ENCODE peak calls at places on chromosomes 4 and X, in five cellular contexts. F, M, Q, X and J are unnamed samples.

GRCh38 chr4:189414021-189414420 is 526.7 kb upstream of the FRG1 start:
- DNase-seq in F (no peak), Q (no peak), M (no peak), X (no peak), J (no peak)

GRCh38 chr4:168551945-168552695 is 55.3 kb downstream of the PALLD start:
- DNase-seq in X (no peak), Q (peak), F (no peak), M (peak), J (no peak)

GRCh38 chr4:186676531-186677158 is 47.0 kb downstream of the FAT1 start:
- DNase-seq in F (no peak), X (no peak), Q (peak), M (no peak), J (no peak)

GRCh38 chrX:107603433-107604159 is 24.7 kb upstream of the PRPS1 start:
- DNase-seq in F (no peak), Q (no peak), M (no peak), X (no peak), J (no peak)

GRCh38 chr4:89316931-89317366 is 9.3 kb upstream of the GPRIN3 start:
- DNase-seq in Q (peak), M (no peak), X (no peak), F (no peak), J (no peak)

GRCh38 chr4:122898370-122899150 is 23.8 kb downstream of the NUDT6 start:
- DNase-seq in M (no peak), F (no peak), Q (peak), X (peak), J (no peak)

GRCh38 chr4:119726505-119726904 is 97.9 kb upstream of the PDE5A start:
- DNase-seq in X (no peak), Q (no peak), F (no peak), M (no peak), J (no peak)

GRCh38 chr4:169311643-169312365 is 41.0 kb upstream of the SH3RF1 start:
- DNase-seq in M (no peak), X (peak), F (no peak), Q (peak), J (no peak)

GRCh38 chr4:143700420-143701352 is at the start of gene FREM3:
- DNase-seq in Q (no peak), X (no peak), M (no peak), F (no peak), J (no peak)

GRCh38 chr4:53974561-53974960 is 89.8 kb downstream of the CHIC2 start:
- DNase-seq in Q (no peak), X (no peak), F (no peak), M (no peak), J (no peak)

GRCh38 chr4:69984030-69984443 is 11.7 kb upstream of the STATH start:
- DNase-seq in Q (peak), X (no peak), M (no peak), F (no peak), J (no peak)